ENCODE peak calls at places on chromosomes 3 and 15, in ten cellular contexts. S, Z, H, G, B, E, R, T, J and F are unnamed samples.

GRCh38 chr3:11944052-11944673 is 60.0 kb upstream of the SYN2 start:
- DNase-seq in E (no peak), T (peak; percentile 50), B (peak; percentile 11), S (peak; percentile 53), R (peak; percentile 61), Z (no peak), G (peak; percentile 14), H (peak; percentile 28), J (no peak), F (no peak)

GRCh38 chr3:113744941-113745272 is 1.1 kb downstream of the NAA50 start:
- DNase-seq in T (no peak), S (no peak), J (no peak), G (no peak), B (no peak), E (no peak), H (no peak), R (no peak), Z (no peak), F (no peak)

GRCh38 chr3:80677796-80678195 is 910.0 kb upstream of the ROBO1 start:
- DNase-seq in Z (no peak), T (no peak), R (no peak), H (no peak), J (no peak), B (no peak), S (peak; percentile 3), G (peak; percentile 2), E (no peak), F (no peak)

GRCh38 chr15:50549326-50549725 is 2.9 kb upstream of the USP50 start:
- DNase-seq in E (no peak), T (peak; percentile 11), B (no peak), S (no peak), J (no peak), H (no peak), Z (no peak), R (no peak), G (no peak), F (no peak)

GRCh38 chr15:100372695-100373036 is 30.9 kb upstream of the ADAMTS17 start:
- DNase-seq in J (no peak), T (peak; percentile 39), E (no peak), B (no peak), R (no peak), S (no peak), G (no peak), H (no peak), Z (no peak), F (peak; percentile 77)

GRCh38 chr15:68022061-68022460 is 32.1 kb upstream of the PIAS1 start:
- DNase-seq in J (peak; percentile 86), B (no peak), T (no peak), R (peak; percentile 15), S (no peak), E (no peak), H (no peak), Z (no peak), G (no peak), F (no peak)

GRCh38 chr15:89665449-89666146 is 10.3 kb upstream of the KIF7 start:
- DNase-seq in R (no peak), H (peak; percentile 52), S (peak; percentile 85), B (peak; percentile 44), J (peak; percentile 32), T (peak; percentile 46), Z (peak; percentile 56), G (peak; percentile 71), E (no peak), F (peak; percentile 67)

GRCh38 chr3:63450023-63450422 is 171.9 kb downstream of the SYNPR start:
- DNase-seq in J (no peak), Z (no peak), S (peak; percentile 36), G (peak; percentile 60), R (no peak), B (no peak), T (peak; percentile 39), E (no peak), H (no peak), F (no peak)

GRCh38 chr15:44038801-44039200 is 156.3 kb downstream of the FRMD5 start:
- DNase-seq in E (no peak), T (peak; percentile 87), Z (peak; percentile 35), H (peak; percentile 45), J (no peak), R (no peak), G (peak; percentile 78), S (no peak), B (peak; percentile 41), F (no peak)

GRCh38 chr3:158108596-158108995 is 1.3 kb upstream of the RSRC1 start:
- DNase-seq in B (no peak), H (no peak), S (no peak), J (no peak), T (no peak), G (no peak), E (no peak), R (no peak), Z (no peak), F (no peak)

GRCh38 chr3:113590983-113591382 is 58.6 kb downstream of the SIDT1 start:
- DNase-seq in S (no peak), J (no peak), T (no peak), H (no peak), E (no peak), Z (no peak), B (no peak), R (no peak), G (no peak), F (no peak)

GRCh38 chr3:176987901-176988300 is 209.4 kb downstream of the TBL1XR1 start:
- DNase-seq in Z (no peak), S (no peak), J (no peak), E (no peak), H (no peak), T (peak; percentile 18), B (no peak), R (no peak), G (peak; percentile 69), F (no peak)

GRCh38 chr15:59993950-59994401 is 10.1 kb upstream of the FOXB1 start:
- DNase-seq in R (no peak), T (no peak), Z (peak; percentile 46), B (no peak), H (peak; percentile 69), G (no peak), E (no peak), S (no peak), J (no peak), F (no peak)

GRCh38 chr3:176909044-176909443 is 288.2 kb downstream of the TBL1XR1 start:
- DNase-seq in G (no peak), B (no peak), S (no peak), Z (no peak), H (no peak), R (no peak), T (no peak), J (no peak), E (no peak), F (no peak)

GRCh38 chr15:71374607-71375352 is 259.5 kb downstream of the THSD4 start:
- DNase-seq in J (no peak), R (no peak), G (peak; percentile 87), Z (no peak), S (peak; percentile 58), E (no peak), B (no peak), T (no peak), H (no peak), F (peak; percentile 38)

GRCh38 chr15:68208136-68208535 is 3.0 kb upstream of the CALML4 start:
- DNase-seq in R (no peak), S (no peak), Z (no peak), J (no peak), E (no peak), B (no peak), G (no peak), H (no peak), T (no peak), F (no peak)

GRCh38 chr3:7847021-7847420 is 654.6 kb upstream of the LMCD1 start:
- DNase-seq in R (no peak), G (peak; percentile 5), B (no peak), S (no peak), Z (no peak), T (no peak), E (no peak), H (no peak), J (no peak), F (no peak)

GRCh38 chr3:12999147-13000140 is 73.8 kb downstream of the IQSEC1 start:
- DNase-seq in E (no peak), B (peak; percentile 81), G (peak; percentile 48), T (no peak), S (no peak), Z (no peak), J (peak; percentile 77), R (no peak), H (peak; percentile 75), F (no peak)

GRCh38 chr3:89025185-89025584 is 82.2 kb upstream of the EPHA3 start:
- DNase-seq in T (peak; percentile 87), Z (peak; percentile 37), G (peak; percentile 92), R (no peak), S (peak; percentile 56), E (no peak), J (no peak), H (peak; percentile 2), B (no peak), F (no peak)